ENCODE peak calls at places on chromosome 2, in ten cellular contexts. One of them, this sample, is unnamed.

GRCh38 chr2:65407240-65407639 is 25.2 kb downstream of the SPRED2 start:
- DNase-seq in T47D: no peak
- DNase-seq in HFFc6: no peak
- DNase-seq in naive B cell: no peak
- DNase-seq in non-pigmented ciliary epithelial cell: no peak
- DNase-seq in HTR-8/SVneo: no peak
- DNase-seq in substantia nigra: no peak
- DNase-seq in uterus: no peak
- DNase-seq in EH: no peak
- DNase-seq in body of pancreas: no peak
- DNase-seq in this sample: no peak

GRCh38 chr2:233264667-233265066 is 13.2 kb downstream of the ATG16L1 start:
- DNase-seq in substantia nigra: no peak
- DNase-seq in EH: no peak
- DNase-seq in uterus: no peak
- DNase-seq in HFFc6: no peak
- DNase-seq in body of pancreas: no peak
- DNase-seq in HTR-8/SVneo: no peak
- DNase-seq in T47D: no peak
- DNase-seq in naive B cell: no peak
- DNase-seq in non-pigmented ciliary epithelial cell: no peak
- DNase-seq in this sample: no peak

GRCh38 chr2:140624188-140624587 is 1506.6 kb downstream of the LRP1B start:
- DNase-seq in EH: no peak
- DNase-seq in HTR-8/SVneo: no peak
- DNase-seq in body of pancreas: no peak
- DNase-seq in naive B cell: no peak
- DNase-seq in T47D: no peak
- DNase-seq in substantia nigra: no peak
- DNase-seq in HFFc6: no peak
- DNase-seq in uterus: no peak
- DNase-seq in non-pigmented ciliary epithelial cell: no peak
- DNase-seq in this sample: no peak

GRCh38 chr2:45343618-45344017 is 267.4 kb downstream of the SRBD1 start:
- DNase-seq in HFFc6: no peak
- DNase-seq in non-pigmented ciliary epithelial cell: no peak
- DNase-seq in HTR-8/SVneo: no peak
- DNase-seq in naive B cell: no peak
- DNase-seq in substantia nigra: no peak
- DNase-seq in T47D: no peak
- DNase-seq in body of pancreas: no peak
- DNase-seq in EH: peak
- DNase-seq in uterus: no peak
- DNase-seq in this sample: no peak

GRCh38 chr2:146741260-146741659 is 1103.6 kb upstream of the ACVR2A start:
- DNase-seq in HTR-8/SVneo: no peak
- DNase-seq in body of pancreas: no peak
- DNase-seq in EH: no peak
- DNase-seq in T47D: no peak
- DNase-seq in non-pigmented ciliary epithelial cell: no peak
- DNase-seq in naive B cell: no peak
- DNase-seq in uterus: no peak
- DNase-seq in HFFc6: no peak
- DNase-seq in substantia nigra: no peak
- DNase-seq in this sample: no peak

GRCh38 chr2:8408560-8409460 is 273.0 kb upstream of the ID2 start:
- DNase-seq in HFFc6: no peak
- DNase-seq in HTR-8/SVneo: no peak
- DNase-seq in substantia nigra: no peak
- DNase-seq in non-pigmented ciliary epithelial cell: no peak
- DNase-seq in body of pancreas: no peak
- DNase-seq in EH: no peak
- DNase-seq in uterus: no peak
- DNase-seq in T47D: no peak
- DNase-seq in naive B cell: no peak
- DNase-seq in this sample: peak

GRCh38 chr2:169911119-169911518 is 83.9 kb downstream of the UBR3 start:
- DNase-seq in HFFc6: no peak
- DNase-seq in naive B cell: no peak
- DNase-seq in non-pigmented ciliary epithelial cell: no peak
- DNase-seq in T47D: no peak
- DNase-seq in uterus: no peak
- DNase-seq in substantia nigra: no peak
- DNase-seq in EH: no peak
- DNase-seq in HTR-8/SVneo: no peak
- DNase-seq in body of pancreas: no peak
- DNase-seq in this sample: no peak

GRCh38 chr2:147714582-147714981 is 130.2 kb upstream of the ACVR2A start:
- DNase-seq in EH: peak
- DNase-seq in HTR-8/SVneo: no peak
- DNase-seq in body of pancreas: no peak
- DNase-seq in substantia nigra: no peak
- DNase-seq in naive B cell: no peak
- DNase-seq in T47D: no peak
- DNase-seq in uterus: no peak
- DNase-seq in HFFc6: no peak
- DNase-seq in non-pigmented ciliary epithelial cell: no peak
- DNase-seq in this sample: no peak

GRCh38 chr2:233492078-233492477 is 74.5 kb downstream of the USP40 start:
- DNase-seq in T47D: no peak
- DNase-seq in naive B cell: no peak
- DNase-seq in EH: no peak
- DNase-seq in body of pancreas: no peak
- DNase-seq in HTR-8/SVneo: no peak
- DNase-seq in uterus: no peak
- DNase-seq in non-pigmented ciliary epithelial cell: no peak
- DNase-seq in HFFc6: no peak
- DNase-seq in substantia nigra: no peak
- DNase-seq in this sample: no peak

GRCh38 chr2:224833986-224834385 is 117.8 kb upstream of the CCDC195 start:
- DNase-seq in uterus: no peak
- DNase-seq in HTR-8/SVneo: no peak
- DNase-seq in non-pigmented ciliary epithelial cell: no peak
- DNase-seq in EH: no peak
- DNase-seq in naive B cell: no peak
- DNase-seq in body of pancreas: no peak
- DNase-seq in HFFc6: no peak
- DNase-seq in T47D: no peak
- DNase-seq in substantia nigra: no peak
- DNase-seq in this sample: no peak

GRCh38 chr2:888211-888801 is 62.3 kb upstream of the SNTG2 start:
- DNase-seq in T47D: no peak
- DNase-seq in EH: no peak
- DNase-seq in naive B cell: no peak
- DNase-seq in non-pigmented ciliary epithelial cell: no peak
- DNase-seq in uterus: no peak
- DNase-seq in body of pancreas: no peak
- DNase-seq in HFFc6: no peak
- DNase-seq in substantia nigra: no peak
- DNase-seq in HTR-8/SVneo: no peak
- DNase-seq in this sample: no peak

GRCh38 chr2:241224068-241224850 is 35.8 kb downstream of the ANO7 start:
- DNase-seq in naive B cell: no peak
- DNase-seq in substantia nigra: peak
- DNase-seq in uterus: no peak
- DNase-seq in non-pigmented ciliary epithelial cell: no peak
- DNase-seq in EH: peak
- DNase-seq in T47D: no peak
- DNase-seq in HTR-8/SVneo: no peak
- DNase-seq in HFFc6: peak
- DNase-seq in body of pancreas: peak
- DNase-seq in this sample: no peak